ENCODE peak calls at places on chromosome 15, in four cellular contexts. V is HCT116, M is H1, W is SK-N-SH. R is an unnamed sample.
A peak's percentile ranks its signal among the peaks of the same experiment; 100 is the strongest.

GRCh38 chr15:74242296-74242929 is 6.3 kb downstream of the CCDC33 start:
- DNase-seq in V (peak; percentile 10), M (no peak), W (peak; percentile 57), R (no peak)

GRCh38 chr15:81388431-81388760 is 14.4 kb upstream of the TMC3 start:
- DNase-seq in V (no peak), M (no peak), W (no peak), R (no peak)

GRCh38 chr15:31294067-31294466 is 32.6 kb upstream of the KLF13 start:
- DNase-seq in V (no peak), M (no peak), W (no peak), R (no peak)

GRCh38 chr15:74857082-74857655 is 14.2 kb upstream of the ULK3 start:
- DNase-seq in V (no peak), M (no peak), W (peak; percentile 28), R (no peak)

GRCh38 chr15:42066764-42067415 is 27.5 kb downstream of the PLA2G4D start:
- DNase-seq in V (no peak), M (no peak), W (no peak), R (no peak)

GRCh38 chr15:29129221-29129620 is 140.4 kb downstream of the NSMCE3 start:
- DNase-seq in V (no peak), M (no peak), W (no peak), R (no peak)

GRCh38 chr15:25830844-25831443 is 32.2 kb downstream of the ATP10A start:
- DNase-seq in V (no peak), M (no peak), W (no peak), R (no peak)

GRCh38 chr15:33292718-33293307 is 18.0 kb upstream of the RYR3 start:
- DNase-seq in V (peak; percentile 51), M (no peak), W (peak; percentile 67), R (peak; percentile 72)

GRCh38 chr15:90422043-90422442 is 34.0 kb downstream of the IQGAP1 start:
- DNase-seq in V (no peak), M (no peak), W (no peak), R (no peak)

GRCh38 chr15:21261965-21262850 is 178.1 kb downstream of the POTEB3 start:
- DNase-seq in V (no peak), M (no peak), W (peak; percentile 9), R (no peak)

GRCh38 chr15:29470794-29471193 is 201.2 kb upstream of the NSMCE3 start:
- DNase-seq in V (no peak), M (no peak), W (no peak), R (no peak)

GRCh38 chr15:100078511-100079220 is 263.1 kb downstream of the ADAMTS17 start:
- DNase-seq in V (no peak), M (no peak), W (no peak), R (no peak)

GRCh38 chr15:34206016-34206415 is 3.9 kb downstream of the KATNBL1 start:
- DNase-seq in V (no peak), M (no peak), W (no peak), R (no peak)

GRCh38 chr15:60764408-60764963 is 285.5 kb upstream of the ICE2 start:
- DNase-seq in V (no peak), M (no peak), W (no peak), R (no peak)

GRCh38 chr15:22968356-22968755 is 11.8 kb downstream of the CYFIP1 start:
- DNase-seq in V (no peak), M (no peak), W (no peak), R (no peak)

GRCh38 chr15:75043509-75044257 is 20.3 kb downstream of the PPCDC start:
- DNase-seq in V (no peak), M (no peak), W (no peak), R (no peak)

GRCh38 chr15:75195766-75196241 is 5.9 kb upstream of the C15orf39 start:
- DNase-seq in V (no peak), M (no peak), W (peak; percentile 75), R (no peak)

GRCh38 chr15:94080989-94081605 is 150.3 kb upstream of the MCTP2 start:
- DNase-seq in V (no peak), M (no peak), W (no peak), R (no peak)

GRCh38 chr15:83243634-83244033 is 36.0 kb upstream of the HDGFL3 start:
- DNase-seq in V (no peak), M (no peak), W (no peak), R (peak; percentile 5)

GRCh38 chr15:81380668-81381067 is 6.7 kb upstream of the TMC3 start:
- DNase-seq in V (no peak), M (no peak), W (no peak), R (no peak)

GRCh38 chr15:31261266-31262142 is 65.1 kb upstream of the KLF13 start:
- DNase-seq in V (no peak), M (no peak), W (no peak), R (no peak)

GRCh38 chr15:64883997-64884511 is 27.6 kb upstream of the ANKDD1A start:
- DNase-seq in V (no peak), M (no peak), W (peak; percentile 58), R (no peak)

GRCh38 chr15:27679621-27680521 is 419.2 kb downstream of the OCA2 start:
- DNase-seq in V (no peak), M (no peak), W (peak; percentile 70), R (no peak)
- TF ChIP-seq JUND in V (no peak), M (no peak), W (no peak), R (no peak)

GRCh38 chr15:51801391-51801835 is 28.0 kb upstream of the TMOD3 start:
- DNase-seq in V (peak; percentile 33), M (no peak), W (peak; percentile 70), R (no peak)
- TF ChIP-seq JUND in V (no peak), M (no peak), W (no peak), R (no peak)

DNA sequence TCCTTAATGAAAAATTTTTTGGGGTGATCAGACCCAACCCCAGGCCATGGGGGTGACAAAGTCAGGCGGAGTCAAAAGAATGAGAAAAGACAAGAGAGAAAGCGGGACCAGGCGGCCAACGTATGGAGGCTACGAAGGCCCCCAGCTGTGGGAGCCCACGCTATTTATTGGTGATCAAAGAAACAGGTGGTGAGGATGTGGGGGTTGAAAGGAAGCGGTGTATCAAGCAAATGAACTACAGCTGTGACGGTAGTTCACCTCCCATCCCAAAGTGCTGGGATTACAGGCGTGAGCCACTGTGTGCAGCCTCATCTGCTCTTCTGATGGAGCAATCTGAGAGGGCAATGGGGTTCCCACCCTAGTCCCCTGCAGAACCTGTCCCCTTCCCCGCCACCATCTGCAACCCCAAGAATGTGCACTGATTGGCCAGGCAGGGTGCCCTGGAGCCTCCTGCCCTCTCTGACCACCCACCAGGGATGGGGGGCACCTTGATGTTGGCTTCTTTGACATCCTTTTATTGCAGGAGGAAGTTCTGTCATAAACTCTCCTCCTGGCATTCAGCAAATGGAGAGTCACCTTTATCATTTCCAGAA is 1.1 kb upstream of the CHRNA3 start:
- DNase-seq in V (no peak), M (no peak), W (no peak), R (no peak)
- TF ChIP-seq JUND in V (no peak), M (no peak), W (no peak), R (no peak)

GRCh38 chr15:58469432-58470353 is 37.9 kb downstream of the LIPC start:
- DNase-seq in V (peak; percentile 69), M (no peak), W (no peak), R (no peak)
- TF ChIP-seq JUND in V (peak; percentile 82), M (peak; percentile 95), W (peak; percentile 88), R (no peak)

DNA sequence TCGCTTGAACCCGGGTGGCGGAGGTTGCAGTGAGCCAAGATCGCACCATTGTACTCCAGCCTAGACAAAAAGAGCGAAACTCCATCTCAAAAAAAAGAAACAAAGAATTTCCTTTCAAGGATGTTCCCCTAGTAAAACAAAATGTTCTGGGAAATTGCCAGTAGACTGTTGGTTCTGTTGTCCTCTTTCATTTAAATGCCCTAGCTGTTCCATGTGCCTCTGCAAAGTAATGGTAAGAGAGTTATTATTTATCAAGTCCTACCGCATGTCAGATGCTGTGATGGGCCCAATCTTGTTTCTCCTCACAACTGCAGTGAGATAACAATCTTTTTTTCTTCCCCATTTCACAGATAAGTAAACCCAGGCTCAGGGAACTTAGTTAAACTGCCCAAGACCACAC is 254.3 kb upstream of the TPM1 start:
- DNase-seq in V (no peak), M (no peak), W (no peak), R (no peak)
- TF ChIP-seq JUND in V (no peak), M (no peak), W (no peak), R (no peak)

GRCh38 chr15:39056357-39056756 is 491.7 kb upstream of the RASGRP1 start:
- DNase-seq in V (no peak), M (no peak), W (no peak), R (no peak)
- TF ChIP-seq JUND in V (no peak), M (no peak), W (no peak), R (no peak)

DNA sequence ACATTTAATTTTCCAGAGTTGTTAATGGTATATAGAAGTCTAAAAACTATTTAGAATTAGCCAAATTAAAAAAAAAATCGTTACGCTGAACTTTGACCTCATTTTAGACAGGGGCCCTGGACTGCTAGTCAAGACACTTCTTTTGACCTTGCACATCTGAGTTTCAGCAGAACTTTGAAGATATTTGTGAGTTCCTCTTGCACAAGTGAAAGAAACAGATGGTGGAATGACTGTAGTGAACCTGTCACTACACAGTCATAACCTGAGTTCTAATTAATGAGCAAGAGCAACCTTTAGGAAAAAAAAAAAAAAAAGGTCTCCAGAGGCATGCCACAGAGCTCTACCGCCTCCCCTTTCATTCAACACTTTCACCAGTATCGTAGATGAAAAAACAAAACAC is 5.3 kb downstream of the MYO5C start:
- DNase-seq in V (no peak), M (no peak), W (no peak), R (no peak)
- TF ChIP-seq JUND in V (no peak), M (no peak), W (no peak), R (no peak)